ENCODE peak calls at places on chromosomes 4 and X, in eight cellular contexts. One of them, this sample, is unnamed.

GRCh38 chr4:17968721-17969120 is 52.8 kb downstream of the LCORL start:
- DNase-seq in kidney epithelial cell: no peak
- DNase-seq in SJSA1: no peak
- DNase-seq in lower leg skin: no peak
- DNase-seq in dermis blood vessel endothelial cell: no peak
- DNase-seq in ACHN: no peak
- DNase-seq in MG63: no peak
- DNase-seq in HCT116: no peak
- DNase-seq in this sample: no peak

GRCh38 chr4:20984011-20984836 is 284.0 kb downstream of the PACRGL start:
- DNase-seq in kidney epithelial cell: no peak
- DNase-seq in SJSA1: no peak
- DNase-seq in lower leg skin: no peak
- DNase-seq in dermis blood vessel endothelial cell: peak
- DNase-seq in ACHN: no peak
- DNase-seq in MG63: peak
- DNase-seq in HCT116: no peak
- DNase-seq in this sample: no peak

GRCh38 chr4:69775488-69775887 is 15.1 kb upstream of the SULT1B1 start:
- DNase-seq in kidney epithelial cell: no peak
- DNase-seq in SJSA1: no peak
- DNase-seq in lower leg skin: no peak
- DNase-seq in dermis blood vessel endothelial cell: no peak
- DNase-seq in ACHN: no peak
- DNase-seq in MG63: no peak
- DNase-seq in HCT116: no peak
- DNase-seq in this sample: no peak

GRCh38 chrX:9456250-9457074 is 8.4 kb upstream of the TBL1X start:
- DNase-seq in kidney epithelial cell: no peak
- DNase-seq in SJSA1: no peak
- DNase-seq in lower leg skin: no peak
- DNase-seq in dermis blood vessel endothelial cell: no peak
- DNase-seq in ACHN: no peak
- DNase-seq in MG63: no peak
- DNase-seq in HCT116: no peak
- DNase-seq in this sample: no peak

GRCh38 chrX:15989716-15990115 is 133.6 kb upstream of the GRPR start:
- DNase-seq in kidney epithelial cell: no peak
- DNase-seq in SJSA1: no peak
- DNase-seq in lower leg skin: no peak
- DNase-seq in dermis blood vessel endothelial cell: peak
- DNase-seq in ACHN: no peak
- DNase-seq in MG63: no peak
- DNase-seq in HCT116: no peak
- DNase-seq in this sample: no peak

GRCh38 chr4:95602872-95603271 is 54.1 kb upstream of the UNC5C start:
- DNase-seq in kidney epithelial cell: no peak
- DNase-seq in SJSA1: no peak
- DNase-seq in lower leg skin: no peak
- DNase-seq in dermis blood vessel endothelial cell: no peak
- DNase-seq in ACHN: no peak
- DNase-seq in MG63: no peak
- DNase-seq in HCT116: no peak
- DNase-seq in this sample: no peak

GRCh38 chrX:40406330-40406859 is 174.4 kb upstream of the ATP6AP2 start:
- DNase-seq in kidney epithelial cell: no peak
- DNase-seq in SJSA1: no peak
- DNase-seq in lower leg skin: no peak
- DNase-seq in dermis blood vessel endothelial cell: no peak
- DNase-seq in ACHN: no peak
- DNase-seq in MG63: no peak
- DNase-seq in HCT116: no peak
- DNase-seq in this sample: no peak

GRCh38 chr4:65033899-65034298 is 624.6 kb upstream of the TECRL start:
- DNase-seq in kidney epithelial cell: no peak
- DNase-seq in SJSA1: no peak
- DNase-seq in lower leg skin: no peak
- DNase-seq in dermis blood vessel endothelial cell: no peak
- DNase-seq in ACHN: no peak
- DNase-seq in MG63: no peak
- DNase-seq in HCT116: no peak
- DNase-seq in this sample: no peak

GRCh38 chr4:23932935-23933334 is 43.1 kb upstream of the PPARGC1A start:
- DNase-seq in kidney epithelial cell: no peak
- DNase-seq in SJSA1: peak
- DNase-seq in lower leg skin: no peak
- DNase-seq in dermis blood vessel endothelial cell: no peak
- DNase-seq in ACHN: no peak
- DNase-seq in MG63: peak
- DNase-seq in HCT116: no peak
- DNase-seq in this sample: peak

GRCh38 chrX:34809096-34809495 is 133.5 kb upstream of the FAM47B start:
- DNase-seq in kidney epithelial cell: no peak
- DNase-seq in SJSA1: no peak
- DNase-seq in lower leg skin: no peak
- DNase-seq in dermis blood vessel endothelial cell: no peak
- DNase-seq in ACHN: no peak
- DNase-seq in MG63: no peak
- DNase-seq in HCT116: no peak
- DNase-seq in this sample: no peak

GRCh38 chr4:99435154-99435553 is at the start of gene ADH7:
- DNase-seq in kidney epithelial cell: no peak
- DNase-seq in SJSA1: no peak
- DNase-seq in lower leg skin: no peak
- DNase-seq in dermis blood vessel endothelial cell: no peak
- DNase-seq in ACHN: no peak
- DNase-seq in MG63: no peak
- DNase-seq in HCT116: no peak
- DNase-seq in this sample: no peak

GRCh38 chrX:96006281-96006680 is 678.4 kb upstream of the DIAPH2 start:
- DNase-seq in kidney epithelial cell: no peak
- DNase-seq in SJSA1: no peak
- DNase-seq in lower leg skin: no peak
- DNase-seq in dermis blood vessel endothelial cell: no peak
- DNase-seq in ACHN: no peak
- DNase-seq in MG63: no peak
- DNase-seq in HCT116: no peak
- DNase-seq in this sample: no peak

GRCh38 chr4:102263024-102263787 is 82.1 kb downstream of the SLC39A8 start:
- DNase-seq in kidney epithelial cell: peak
- DNase-seq in SJSA1: peak
- DNase-seq in lower leg skin: no peak
- DNase-seq in dermis blood vessel endothelial cell: peak
- DNase-seq in ACHN: peak
- DNase-seq in MG63: no peak
- DNase-seq in HCT116: peak
- DNase-seq in this sample: peak

GRCh38 chr4:3444351-3445110 is 2.8 kb downstream of the HGFAC start:
- DNase-seq in kidney epithelial cell: no peak
- DNase-seq in SJSA1: no peak
- DNase-seq in lower leg skin: no peak
- DNase-seq in dermis blood vessel endothelial cell: no peak
- DNase-seq in ACHN: no peak
- DNase-seq in MG63: no peak
- DNase-seq in HCT116: no peak
- DNase-seq in this sample: no peak

GRCh38 chrX:96002401-96002800 is 682.2 kb upstream of the DIAPH2 start:
- DNase-seq in kidney epithelial cell: no peak
- DNase-seq in SJSA1: no peak
- DNase-seq in lower leg skin: no peak
- DNase-seq in dermis blood vessel endothelial cell: peak
- DNase-seq in ACHN: no peak
- DNase-seq in MG63: no peak
- DNase-seq in HCT116: no peak
- DNase-seq in this sample: peak

GRCh38 chrX:154040307-154040756 is 20.6 kb upstream of the IRAK1 start:
- DNase-seq in kidney epithelial cell: no peak
- DNase-seq in SJSA1: no peak
- DNase-seq in lower leg skin: no peak
- DNase-seq in dermis blood vessel endothelial cell: peak
- DNase-seq in ACHN: no peak
- DNase-seq in MG63: peak
- DNase-seq in HCT116: no peak
- DNase-seq in this sample: peak

GRCh38 chrX:102341867-102342266 is 94.9 kb downstream of the NXF2 start:
- DNase-seq in kidney epithelial cell: no peak
- DNase-seq in SJSA1: no peak
- DNase-seq in lower leg skin: no peak
- DNase-seq in dermis blood vessel endothelial cell: no peak
- DNase-seq in ACHN: peak
- DNase-seq in MG63: no peak
- DNase-seq in HCT116: no peak
- DNase-seq in this sample: no peak

GRCh38 chr4:158823461-158823873 is 54.6 kb downstream of the FNIP2 start:
- DNase-seq in kidney epithelial cell: peak
- DNase-seq in SJSA1: no peak
- DNase-seq in lower leg skin: no peak
- DNase-seq in dermis blood vessel endothelial cell: no peak
- DNase-seq in ACHN: no peak
- DNase-seq in MG63: no peak
- DNase-seq in HCT116: no peak
- DNase-seq in this sample: peak

GRCh38 chr4:84258905-84259830 is 239.9 kb downstream of the NKX6-1 start:
- DNase-seq in kidney epithelial cell: no peak
- DNase-seq in SJSA1: no peak
- DNase-seq in lower leg skin: no peak
- DNase-seq in dermis blood vessel endothelial cell: peak
- DNase-seq in ACHN: peak
- DNase-seq in MG63: no peak
- DNase-seq in HCT116: peak
- DNase-seq in this sample: peak

GRCh38 chr4:2361366-2362285 is 56.8 kb downstream of the ZFYVE28 start:
- DNase-seq in kidney epithelial cell: no peak
- DNase-seq in SJSA1: no peak
- DNase-seq in lower leg skin: no peak
- DNase-seq in dermis blood vessel endothelial cell: no peak
- DNase-seq in ACHN: no peak
- DNase-seq in MG63: no peak
- DNase-seq in HCT116: no peak
- DNase-seq in this sample: no peak

GRCh38 chrX:10611441-10612090 is 8.8 kb downstream of the MID1 start:
- DNase-seq in kidney epithelial cell: no peak
- DNase-seq in SJSA1: peak
- DNase-seq in lower leg skin: no peak
- DNase-seq in dermis blood vessel endothelial cell: no peak
- DNase-seq in ACHN: no peak
- DNase-seq in MG63: no peak
- DNase-seq in HCT116: no peak
- DNase-seq in this sample: peak

GRCh38 chr4:7109169-7109568 is 41.3 kb upstream of the GRPEL1 start:
- DNase-seq in kidney epithelial cell: no peak
- DNase-seq in SJSA1: no peak
- DNase-seq in lower leg skin: no peak
- DNase-seq in dermis blood vessel endothelial cell: no peak
- DNase-seq in ACHN: no peak
- DNase-seq in MG63: no peak
- DNase-seq in HCT116: no peak
- DNase-seq in this sample: no peak

GRCh38 chr4:150906987-150907633 is 108.0 kb downstream of the LRBA start:
- DNase-seq in kidney epithelial cell: no peak
- DNase-seq in SJSA1: no peak
- DNase-seq in lower leg skin: no peak
- DNase-seq in dermis blood vessel endothelial cell: no peak
- DNase-seq in ACHN: no peak
- DNase-seq in MG63: no peak
- DNase-seq in HCT116: no peak
- DNase-seq in this sample: no peak

GRCh38 chr4:120683902-120684540 is 238.5 kb downstream of the PRDM5 start:
- DNase-seq in kidney epithelial cell: no peak
- DNase-seq in SJSA1: no peak
- DNase-seq in lower leg skin: no peak
- DNase-seq in dermis blood vessel endothelial cell: peak
- DNase-seq in ACHN: no peak
- DNase-seq in MG63: no peak
- DNase-seq in HCT116: no peak
- DNase-seq in this sample: no peak

GRCh38 chr4:184310171-184310567 is 92.5 kb upstream of the ENPP6 start:
- DNase-seq in kidney epithelial cell: no peak
- DNase-seq in SJSA1: no peak
- DNase-seq in lower leg skin: no peak
- DNase-seq in dermis blood vessel endothelial cell: peak
- DNase-seq in ACHN: peak
- DNase-seq in MG63: no peak
- DNase-seq in HCT116: no peak
- DNase-seq in this sample: no peak

GRCh38 chrX:34365482-34365881 is 233.4 kb upstream of the FAM47A start:
- DNase-seq in kidney epithelial cell: no peak
- DNase-seq in SJSA1: peak
- DNase-seq in lower leg skin: no peak
- DNase-seq in dermis blood vessel endothelial cell: peak
- DNase-seq in ACHN: peak
- DNase-seq in MG63: no peak
- DNase-seq in HCT116: no peak
- DNase-seq in this sample: peak

GRCh38 chrX:154840856-154841255 is 6.4 kb upstream of the SMIM9 start:
- DNase-seq in kidney epithelial cell: no peak
- DNase-seq in SJSA1: peak
- DNase-seq in lower leg skin: no peak
- DNase-seq in dermis blood vessel endothelial cell: peak
- DNase-seq in ACHN: peak
- DNase-seq in MG63: no peak
- DNase-seq in HCT116: peak
- DNase-seq in this sample: peak

GRCh38 chr4:156946508-156947197 is 24.9 kb downstream of the PDGFC start:
- DNase-seq in kidney epithelial cell: peak
- DNase-seq in SJSA1: peak
- DNase-seq in lower leg skin: peak
- DNase-seq in dermis blood vessel endothelial cell: peak
- DNase-seq in ACHN: peak
- DNase-seq in MG63: peak
- DNase-seq in HCT116: peak
- DNase-seq in this sample: peak

GRCh38 chr4:160375746-160376452 is 1273.0 kb downstream of the RAPGEF2 start:
- DNase-seq in kidney epithelial cell: no peak
- DNase-seq in SJSA1: no peak
- DNase-seq in lower leg skin: no peak
- DNase-seq in dermis blood vessel endothelial cell: no peak
- DNase-seq in ACHN: no peak
- DNase-seq in MG63: no peak
- DNase-seq in HCT116: no peak
- DNase-seq in this sample: no peak

GRCh38 chrX:154655346-154655745 is 2.0 kb upstream of the CTAG2 start:
- DNase-seq in kidney epithelial cell: no peak
- DNase-seq in SJSA1: no peak
- DNase-seq in lower leg skin: no peak
- DNase-seq in dermis blood vessel endothelial cell: no peak
- DNase-seq in ACHN: no peak
- DNase-seq in MG63: no peak
- DNase-seq in HCT116: no peak
- DNase-seq in this sample: no peak

GRCh38 chrX:26848511-26848910 is 614.6 kb downstream of the PPP4R3C start:
- DNase-seq in kidney epithelial cell: no peak
- DNase-seq in SJSA1: no peak
- DNase-seq in lower leg skin: no peak
- DNase-seq in dermis blood vessel endothelial cell: peak
- DNase-seq in ACHN: no peak
- DNase-seq in MG63: no peak
- DNase-seq in HCT116: no peak
- DNase-seq in this sample: no peak

GRCh38 chr4:44056721-44057151 is 391.9 kb downstream of the KCTD8 start:
- DNase-seq in kidney epithelial cell: no peak
- DNase-seq in SJSA1: no peak
- DNase-seq in lower leg skin: no peak
- DNase-seq in dermis blood vessel endothelial cell: no peak
- DNase-seq in ACHN: no peak
- DNase-seq in MG63: no peak
- DNase-seq in HCT116: no peak
- DNase-seq in this sample: no peak

GRCh38 chrX:137194164-137194563 is 160.4 kb upstream of the GPR101 start:
- DNase-seq in kidney epithelial cell: no peak
- DNase-seq in SJSA1: peak
- DNase-seq in lower leg skin: no peak
- DNase-seq in dermis blood vessel endothelial cell: peak
- DNase-seq in ACHN: peak
- DNase-seq in MG63: no peak
- DNase-seq in HCT116: peak
- DNase-seq in this sample: peak

This sample was measured in IMR-90.